ENCODE peak calls at places on chromosomes 5 and 9, in six cellular contexts. V is effector memory CD4-positive, alpha-beta T cell; A is HCT116; S is OCI-LY7; D is ovary; T is aorta. Z is an unnamed sample.

GRCh38 chr9:120910643-120911042 is 16.0 kb downstream of the TRAF1 start:
- DNase-seq in V (no peak), A (no peak), S (no peak), D (no peak), T (no peak), Z (no peak)

GRCh38 chr5:181133610-181134231 is 2.8 kb upstream of the OR2V1 start:
- DNase-seq in V (no peak), A (peak; percentile 29), S (no peak), D (peak; percentile 47), T (peak; percentile 86), Z (no peak)

GRCh38 chr9:33446507-33447403 is 638 bp downstream of the AQP3 start:
- DNase-seq in V (peak; percentile 62), A (no peak), S (peak; percentile 24), D (peak; percentile 62), T (no peak), Z (peak; percentile 88)

GRCh38 chr5:87400305-87400899 is 12.3 kb downstream of the CCNH start:
- DNase-seq in V (no peak), A (peak; percentile 10), S (peak; percentile 63), D (no peak), T (no peak), Z (no peak)

GRCh38 chr9:113350937-113351336 is 1.6 kb downstream of the BSPRY start:
- DNase-seq in V (no peak), A (no peak), S (peak; percentile 53), D (no peak), T (no peak), Z (no peak)

GRCh38 chr5:60102961-60103683 is 209.6 kb upstream of the PDE4D start:
- DNase-seq in V (no peak), A (no peak), S (no peak), D (no peak), T (no peak), Z (no peak)

GRCh38 chr5:80141681-80142080 is 106.5 kb downstream of the THBS4 start:
- DNase-seq in V (no peak), A (no peak), S (no peak), D (no peak), T (no peak), Z (no peak)

GRCh38 chr9:128249558-128249913 is 26.3 kb downstream of the GOLGA2 start:
- DNase-seq in V (no peak), A (no peak), S (no peak), D (no peak), T (no peak), Z (no peak)

GRCh38 chr9:115008536-115008935 is 78.1 kb upstream of the TNFSF8 start:
- DNase-seq in V (no peak), A (no peak), S (no peak), D (no peak), T (no peak), Z (no peak)

GRCh38 chr9:127611796-127612790 is at the start of gene STXBP1:
- DNase-seq in V (peak; percentile 76), A (peak; percentile 51), S (peak; percentile 90), D (peak; percentile 91), T (peak; percentile 96), Z (peak; percentile 94)

GRCh38 chr5:137497396-137498290 is 1.5 kb downstream of the SPOCK1 start:
- DNase-seq in V (no peak), A (no peak), S (no peak), D (no peak), T (no peak), Z (peak; percentile 47)

GRCh38 chr5:176408590-176408989 is 7.7 kb downstream of the CLTB start:
- DNase-seq in V (no peak), A (no peak), S (no peak), D (no peak), T (no peak), Z (peak; percentile 2)

GRCh38 chr5:37921452-37921851 is 81.6 kb upstream of the GDNF start:
- DNase-seq in V (no peak), A (no peak), S (no peak), D (no peak), T (no peak), Z (no peak)

GRCh38 chr5:76426391-76426802 is 23.3 kb downstream of the IQGAP2 start:
- DNase-seq in V (no peak), A (no peak), S (no peak), D (no peak), T (no peak), Z (no peak)

GRCh38 chr9:134988706-134989105 is 71.0 kb upstream of the FCN1 start:
- DNase-seq in V (no peak), A (no peak), S (no peak), D (no peak), T (peak; percentile 35), Z (peak; percentile 48)

GRCh38 chr9:35726876-35727438 is 5.0 kb downstream of the TLN1 start:
- DNase-seq in V (no peak), A (no peak), S (peak; percentile 72), D (no peak), T (peak; percentile 88), Z (peak; percentile 75)

GRCh38 chr9:5879419-5880181 is 11.1 kb upstream of the MLANA start:
- DNase-seq in V (no peak), A (peak; percentile 88), S (no peak), D (no peak), T (no peak), Z (no peak)

GRCh38 chr5:177291735-177292134 is 11.8 kb downstream of the RAB24 start:
- DNase-seq in V (no peak), A (no peak), S (no peak), D (no peak), T (no peak), Z (no peak)

GRCh38 chr9:107389617-107390071 is 99.9 kb downstream of the KLF4 start:
- DNase-seq in V (no peak), A (no peak), S (no peak), D (peak; percentile 48), T (no peak), Z (peak; percentile 78)

GRCh38 chr9:37511006-37511714 is 25.4 kb downstream of the POLR1E start:
- DNase-seq in V (no peak), A (peak; percentile 13), S (peak; percentile 49), D (no peak), T (peak; percentile 70), Z (peak; percentile 56)

GRCh38 chr5:134934202-134934601 is 29.3 kb downstream of the PCBD2 start:
- DNase-seq in V (no peak), A (no peak), S (no peak), D (no peak), T (no peak), Z (no peak)

GRCh38 chr5:130514984-130515690 is 610.9 kb downstream of the CHSY3 start:
- DNase-seq in V (no peak), A (peak; percentile 74), S (no peak), D (no peak), T (no peak), Z (no peak)

GRCh38 chr5:88675758-88676636 is 207.0 kb downstream of the MEF2C start:
- DNase-seq in V (no peak), A (peak; percentile 34), S (peak; percentile 95), D (no peak), T (peak; percentile 73), Z (peak; percentile 66)

GRCh38 chr9:77013186-77013931 is 6.1 kb upstream of the FOXB2 start:
- DNase-seq in V (no peak), A (no peak), S (no peak), D (no peak), T (no peak), Z (no peak)

GRCh38 chr5:124716169-124716568 is 30.3 kb downstream of the ZNF608 start:
- DNase-seq in V (no peak), A (no peak), S (no peak), D (no peak), T (no peak), Z (no peak)

GRCh38 chr5:59838989-59839388 is 54.5 kb downstream of the PDE4D start:
- DNase-seq in V (no peak), A (no peak), S (no peak), D (no peak), T (no peak), Z (no peak)

GRCh38 chr9:95181226-95181818 is 136.2 kb downstream of the FANCC start:
- DNase-seq in V (no peak), A (peak; percentile 4), S (peak; percentile 39), D (no peak), T (no peak), Z (no peak)

GRCh38 chr5:67487862-67488261 is 291.3 kb upstream of the CD180 start:
- DNase-seq in V (no peak), A (no peak), S (no peak), D (no peak), T (no peak), Z (no peak)

GRCh38 chr9:6959275-6960000 is 201.7 kb downstream of the KDM4C start:
- DNase-seq in V (no peak), A (no peak), S (no peak), D (no peak), T (no peak), Z (no peak)

GRCh38 chr5:90113108-90113507 is 296.4 kb downstream of the CETN3 start:
- DNase-seq in V (no peak), A (no peak), S (no peak), D (no peak), T (no peak), Z (no peak)

GRCh38 chr9:37976714-37977477 is 73.0 kb upstream of the SLC25A51 start:
- DNase-seq in V (no peak), A (no peak), S (no peak), D (no peak), T (peak; percentile 84), Z (no peak)

GRCh38 chr9:113999256-114000062 is 78.6 kb downstream of the AMBP start:
- DNase-seq in V (no peak), A (no peak), S (no peak), D (peak; percentile 12), T (peak; percentile 78), Z (no peak)

GRCh38 chr9:131719262-131719908 is 20.5 kb downstream of the RAPGEF1 start:
- DNase-seq in V (no peak), A (no peak), S (no peak), D (no peak), T (no peak), Z (no peak)
- H3K4me1 ChIP-seq in V (peaks cover 15% of the 10 kb centered on the region), A (no peaks in the 10 kb centered on the region), S (peaks cover 56% of the 10 kb centered on the region), D (no peaks in the 10 kb centered on the region), T (no peaks in the 10 kb centered on the region), Z (peaks cover 50% of the 10 kb centered on the region)

GRCh38 chr5:62346727-62347126 is 40.7 kb downstream of the KIF2A start:
- DNase-seq in V (no peak), A (no peak), S (no peak), D (no peak), T (no peak), Z (no peak)
- H3K4me1 ChIP-seq in V (peaks cover 8% of the 10 kb centered on the region), A (no peaks in the 10 kb centered on the region), S (no peaks in the 10 kb centered on the region), D (no peaks in the 10 kb centered on the region), T (no peaks in the 10 kb centered on the region), Z (no peaks in the 10 kb centered on the region)

DNA sequence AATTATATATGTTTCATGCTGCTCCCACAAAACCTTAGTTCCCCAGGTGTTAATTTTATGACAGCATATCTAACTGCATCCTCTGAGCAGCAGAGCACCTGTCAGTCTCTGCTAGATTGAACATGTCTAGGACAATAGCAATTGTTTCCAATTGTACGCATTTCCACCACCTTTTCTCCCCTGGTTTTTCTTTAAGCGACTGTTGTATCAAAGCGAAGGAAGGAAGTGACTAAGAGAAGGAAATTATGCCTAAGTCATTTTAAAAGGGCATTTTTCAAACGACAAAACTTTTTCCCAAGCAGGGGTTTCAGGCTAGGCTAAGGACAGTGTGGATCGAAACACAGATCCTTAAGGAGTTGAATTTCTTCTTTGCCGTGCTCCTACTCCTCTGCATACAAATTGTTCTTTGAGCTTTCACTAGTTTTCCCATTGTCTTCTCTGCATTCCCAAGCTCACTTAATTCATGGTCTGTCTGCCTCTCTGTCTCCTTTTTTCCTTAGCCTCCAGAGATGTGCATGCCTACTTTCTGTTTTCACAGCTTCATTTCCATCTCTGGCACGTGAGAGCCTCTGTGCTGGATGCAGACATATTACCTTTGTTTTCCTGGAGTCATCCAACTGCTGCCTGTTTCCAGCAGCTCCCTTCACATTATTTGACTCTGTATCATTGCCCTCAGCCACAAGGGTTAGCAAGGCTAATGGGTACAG is 39.4 kb upstream of the STARD4 start:
- DNase-seq in V (no peak), A (no peak), S (no peak), D (no peak), T (no peak), Z (no peak)
- H3K4me1 ChIP-seq in V (peaks cover 10% of the 10 kb centered on the region), A (no peaks in the 10 kb centered on the region), S (peaks cover 6% of the 10 kb centered on the region), D (no peaks in the 10 kb centered on the region), T (no peaks in the 10 kb centered on the region), Z (no peaks in the 10 kb centered on the region)

GRCh38 chr9:79694208-79694607 is 122.4 kb downstream of the TLE4 start:
- DNase-seq in V (no peak), A (no peak), S (no peak), D (no peak), T (no peak), Z (no peak)
- H3K4me1 ChIP-seq in V (peaks cover 11% of the 10 kb centered on the region), A (no peaks in the 10 kb centered on the region), S (no peaks in the 10 kb centered on the region), D (peaks cover 6% of the 10 kb centered on the region), T (no peaks in the 10 kb centered on the region), Z (no peaks in the 10 kb centered on the region)

Z was measured in upper lobe of right lung.